ENCODE peak calls at places on chromosomes 12 and 14, in four cellular contexts. L, C, N and O are unnamed samples.

GRCh38 chr12:126182619-126183236 is 1117.5 kb downstream of the AACS start:
- DNase-seq in L (no peak), N (peak), C (no peak), O (no peak)

GRCh38 chr14:49992901-49993335 is 100.0 kb downstream of the ARF6 start:
- DNase-seq in C (no peak), L (no peak), N (peak), O (peak)

GRCh38 chr14:38107216-38107631 is 100.5 kb upstream of the SSTR1 start:
- DNase-seq in L (no peak), C (no peak), N (no peak), O (no peak)

GRCh38 chr12:78853231-78853630 is 11.3 kb upstream of the SYT1 start:
- DNase-seq in N (no peak), L (no peak), C (no peak), O (no peak)

GRCh38 chr12:55188974-55189556 is 31.8 kb upstream of the OR10A7 start:
- DNase-seq in C (peak), L (peak), N (peak), O (peak)

GRCh38 chr12:32545413-32545970 is 133.6 kb upstream of the DNM1L start:
- DNase-seq in C (no peak), N (no peak), L (no peak), O (no peak)

GRCh38 chr12:130281157-130281799 is 56.4 kb upstream of the PIWIL1 start:
- DNase-seq in L (peak), N (peak), C (peak), O (no peak)

GRCh38 chr14:58960945-58961731 is 227.3 kb upstream of the DAAM1 start:
- DNase-seq in C (no peak), N (no peak), L (no peak), O (no peak)

GRCh38 chr12:72699362-72699761 is 427.2 kb downstream of the TRHDE start:
- DNase-seq in C (no peak), N (no peak), L (no peak), O (no peak)

GRCh38 chr12:114013601-114014345 is 47.6 kb upstream of the RBM19 start:
- DNase-seq in L (no peak), C (peak), N (peak), O (peak)

GRCh38 chr14:98711453-98711852 is 560.5 kb downstream of the BCL11B start:
- DNase-seq in N (no peak), C (no peak), L (no peak), O (no peak)

DNA sequence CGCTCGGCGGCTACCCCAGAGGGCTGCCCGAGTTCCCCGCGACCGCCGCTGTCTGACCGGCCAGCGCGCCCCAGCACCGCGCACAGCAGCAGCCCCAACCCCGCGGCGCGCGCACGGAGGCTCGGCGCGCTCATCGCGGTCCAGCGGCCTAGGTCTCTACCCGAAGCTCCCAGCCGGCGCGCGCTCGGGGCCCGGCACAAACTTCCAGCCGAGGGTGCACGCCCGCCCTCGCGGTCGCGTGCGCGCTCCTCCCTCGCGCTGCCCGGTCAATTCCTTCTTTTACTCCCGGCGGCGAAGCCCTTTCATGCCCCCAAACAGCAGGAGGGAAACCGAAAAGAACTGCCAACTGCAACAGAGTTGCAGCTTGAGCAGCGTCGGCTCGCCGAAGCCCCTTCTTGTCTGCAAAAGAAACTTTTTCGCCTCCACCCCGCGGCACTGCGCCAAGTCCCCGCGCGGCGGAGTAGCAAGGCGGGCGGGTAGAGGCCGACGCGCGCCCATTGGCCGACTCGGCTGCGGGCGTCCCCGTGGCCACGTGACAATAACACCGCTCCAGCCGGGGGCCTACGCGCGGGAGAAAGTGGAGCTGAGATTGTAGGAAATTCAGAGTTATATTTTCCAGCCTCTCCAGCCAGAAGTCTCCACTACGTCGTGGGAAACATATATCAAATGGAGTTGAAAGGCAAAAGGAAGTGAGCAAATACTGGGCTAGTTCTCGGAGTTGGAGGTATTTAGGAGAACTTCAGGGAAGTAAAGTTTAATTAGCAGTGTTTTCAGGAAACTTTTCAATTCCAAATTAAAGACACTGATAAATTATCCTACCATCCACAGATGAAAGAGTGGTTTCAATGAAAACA is at the start of gene LRIG3:
- DNase-seq in N (peak), C (peak), L (peak), O (peak)
- TF ChIP-seq CTCF in N (no peak), C (no peak), L (no peak), O (peak)

GRCh38 chr12:50057000-50057841 is at the start of gene ASIC1:
- DNase-seq in L (peak), N (peak), C (peak), O (peak)
- TF ChIP-seq CTCF in L (no peak), N (no peak), C (no peak), O (peak)

DNA sequence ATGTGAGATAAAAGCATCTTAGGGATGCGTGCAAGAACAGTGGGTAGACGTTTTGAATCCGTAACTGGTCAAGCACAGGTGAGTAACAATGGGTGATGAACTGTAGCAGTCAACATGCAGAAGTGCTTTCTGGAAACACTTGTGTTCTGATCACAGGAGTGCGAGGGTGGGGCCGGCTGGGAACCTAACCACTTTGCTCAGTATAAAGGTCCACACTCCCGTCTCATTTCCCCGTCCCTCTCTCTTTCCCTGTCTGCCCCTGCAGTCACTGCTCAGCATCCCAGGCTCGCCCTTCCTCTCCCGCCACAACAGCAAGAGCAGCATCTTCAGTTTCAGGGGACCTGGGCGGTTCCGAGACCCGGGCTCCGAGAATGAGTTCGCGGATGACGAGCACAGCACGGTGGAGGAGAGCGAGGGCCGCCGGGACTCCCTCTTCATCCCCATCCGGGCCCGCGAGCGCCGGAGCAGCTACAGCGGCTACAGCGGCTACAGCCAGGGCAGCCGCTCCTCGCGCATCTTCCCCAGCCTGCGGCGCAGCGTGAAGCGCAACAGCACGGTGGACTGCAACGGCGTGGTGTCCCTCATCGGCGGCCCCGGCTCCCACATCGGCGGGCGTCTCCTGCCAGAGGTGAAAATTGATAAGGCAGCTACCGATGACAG is 127.1 kb downstream of the FIGNL2 start:
- DNase-seq in N (no peak), L (no peak), C (peak), O (no peak)
- TF ChIP-seq CTCF in N (no peak), L (no peak), C (no peak), O (no peak)

GRCh38 chr12:12560587-12561304 is 1.9 kb downstream of the DUSP16 start:
- DNase-seq in L (peak), N (peak), C (no peak), O (peak)

GRCh38 chr12:12562016-12562483 is 613 bp downstream of the DUSP16 start:
- DNase-seq in C (peak), N (peak), L (peak), O (no peak)

GRCh38 chr12:12562585-12563245 is at the start of gene DUSP16:
- DNase-seq in C (peak), L (peak), N (peak), O (peak)

GRCh38 chr12:12559699-12560296 is 2.9 kb downstream of the DUSP16 start:
- DNase-seq in L (no peak), C (no peak), N (no peak), O (no peak)

DNA sequence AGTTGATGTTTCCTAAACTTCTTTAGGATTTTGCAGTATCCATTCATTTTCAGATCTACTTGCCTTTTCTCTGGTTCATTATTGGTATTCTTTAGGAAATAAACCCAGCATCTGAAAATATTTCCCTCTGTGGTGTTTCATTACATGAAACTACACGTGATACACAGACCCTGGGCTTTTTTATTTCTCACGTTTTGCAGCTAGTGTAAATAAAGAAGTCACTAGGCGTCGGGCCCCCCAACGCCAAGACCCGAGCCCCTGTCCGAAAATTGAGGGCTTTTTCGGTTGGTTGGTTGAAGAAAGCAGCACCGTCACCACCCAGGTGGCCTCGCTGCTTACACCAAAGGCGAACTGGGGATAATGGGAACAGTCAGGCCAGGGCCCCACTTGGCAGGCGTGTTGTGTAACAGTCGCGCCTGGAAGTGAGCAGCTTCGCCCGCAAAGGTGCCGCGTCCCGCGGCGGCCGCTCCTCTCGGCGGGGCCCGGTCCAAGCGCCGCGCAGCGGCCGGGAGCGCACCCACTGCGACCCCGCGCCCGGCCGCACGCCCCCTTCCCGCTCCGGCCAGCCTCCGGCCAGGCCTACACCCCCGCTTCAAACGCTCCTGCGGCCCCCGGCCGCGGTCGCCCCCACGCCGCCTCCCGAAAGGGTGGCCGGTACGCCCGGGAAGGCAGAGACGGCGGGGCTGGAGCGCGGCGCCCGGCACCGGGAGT is 1.2 kb downstream of the DUSP16 start:
- DNase-seq in N (peak), C (peak), L (peak), O (peak)
- TF ChIP-seq CTCF in N (no peak), C (no peak), L (peak), O (peak)